ENCODE peak calls at places on chromosomes 16 and 17, in four cellular contexts. T, I, H and F are unnamed samples.

GRCh38 chr17:14150604-14151003 is 81.3 kb downstream of the COX10 start:
- DNase-seq in I (no peak), T (no peak), H (no peak), F (no peak)

GRCh38 chr16:58360041-58360634 is 32.1 kb upstream of the GINS3 start:
- DNase-seq in I (no peak), T (no peak), H (no peak), F (no peak)

GRCh38 chr17:36722121-36722902 is 120.9 kb downstream of the MRM1 start:
- DNase-seq in T (peak; percentile 66), H (no peak), I (no peak), F (peak; percentile 62)

GRCh38 chr17:46940692-46941404 is 17.9 kb downstream of the GOSR2 start:
- DNase-seq in H (peak; percentile 97), T (peak; percentile 85), I (peak; percentile 56), F (peak; percentile 87)

GRCh38 chr17:46010597-46011186 is 11.6 kb downstream of the STH start:
- DNase-seq in T (no peak), I (no peak), H (peak; percentile 72), F (no peak)

GRCh38 chr16:14569213-14569612 is 60.8 kb downstream of the PARN start:
- DNase-seq in H (no peak), T (peak; percentile 92), I (no peak), F (no peak)

GRCh38 chr16:89040861-89041570 is 52.6 kb upstream of the ACSF3 start:
- DNase-seq in I (no peak), T (no peak), H (no peak), F (peak; percentile 6)

GRCh38 chr17:76540381-76541300 is 797 bp downstream of the PRCD start:
- DNase-seq in T (peak; percentile 89), H (peak; percentile 100), I (peak; percentile 92), F (peak; percentile 98)

GRCh38 chr16:17404903-17405691 is 65.7 kb downstream of the XYLT1 start:
- DNase-seq in H (no peak), I (no peak), T (no peak), F (no peak)

GRCh38 chr17:50468120-50469004 is at the start of gene CHAD:
- DNase-seq in I (no peak), H (no peak), T (peak; percentile 19), F (no peak)

GRCh38 chr16:72021043-72021442 is 12.5 kb downstream of the DHODH start:
- DNase-seq in H (no peak), I (peak; percentile 33), T (no peak), F (peak; percentile 21)

GRCh38 chr16:20348365-20349185 is 3.9 kb downstream of the UMOD start:
- DNase-seq in H (no peak), I (peak; percentile 39), T (peak; percentile 13), F (no peak)

GRCh38 chr17:37088459-37088858 is 139.7 kb downstream of the AATF start:
- DNase-seq in H (no peak), I (no peak), T (no peak), F (no peak)

GRCh38 chr16:82096641-82097040 is 61.6 kb downstream of the HSD17B2 start:
- DNase-seq in I (no peak), H (no peak), T (no peak), F (no peak)

GRCh38 chr17:49260011-49260921 is 29.7 kb upstream of the PHOSPHO1 start:
- DNase-seq in I (no peak), H (peak; percentile 85), T (peak; percentile 38), F (peak; percentile 58)

GRCh38 chr17:45170976-45171337 is 9.3 kb downstream of the HEXIM2 start:
- DNase-seq in I (no peak), H (peak; percentile 76), T (peak; percentile 50), F (peak; percentile 43)

GRCh38 chr17:76278952-76279741 is 14.0 kb downstream of the UBALD2 start:
- DNase-seq in I (peak; percentile 73), H (peak; percentile 96), T (peak; percentile 94), F (peak; percentile 91)

GRCh38 chr16:15773964-15774363 is 82.9 kb downstream of the MYH11 start:
- DNase-seq in H (no peak), T (no peak), I (no peak), F (no peak)

GRCh38 chr16:77732241-77732946 is 10.1 kb downstream of the NUDT7 start:
- DNase-seq in I (no peak), T (no peak), H (no peak), F (no peak)

GRCh38 chr16:85385463-85386331 is 227.4 kb upstream of the GSE1 start:
- DNase-seq in T (peak; percentile 7), I (no peak), H (no peak), F (peak; percentile 20)

GRCh38 chr17:142876-143784 is 5.8 kb downstream of the SCGB1C2 start:
- DNase-seq in T (no peak), H (no peak), I (no peak), F (no peak)

GRCh38 chr16:17275076-17275732 is 195.6 kb downstream of the XYLT1 start:
- DNase-seq in T (peak; percentile 96), I (no peak), H (peak; percentile 9), F (no peak)

GRCh38 chr16:9199312-9199711 is 107.9 kb downstream of the HAPSTR1 start:
- DNase-seq in I (no peak), H (no peak), T (no peak), F (no peak)

GRCh38 chr17:15265131-15265530 is at the start of gene PMP22:
- DNase-seq in T (peak; percentile 50), I (no peak), H (no peak), F (no peak)

GRCh38 chr17:2120550-2121335 is 65.8 kb downstream of the HIC1 start:
- DNase-seq in T (no peak), I (no peak), H (no peak), F (no peak)

GRCh38 chr17:72515291-72516065 is 394.7 kb downstream of the SOX9 start:
- DNase-seq in H (no peak), T (peak; percentile 19), I (no peak), F (peak; percentile 63)

GRCh38 chr17:61411944-61412859 is 12.6 kb downstream of the TBX2 start:
- DNase-seq in H (peak; percentile 90), I (no peak), T (peak; percentile 82), F (peak; percentile 90)

GRCh38 chr16:73086108-73086507 is 38.2 kb upstream of the ZFHX3 start:
- DNase-seq in T (no peak), I (no peak), H (no peak), F (no peak)

GRCh38 chr16:27373312-27373711 is 28.7 kb upstream of the IL21R start:
- DNase-seq in I (no peak), H (no peak), T (no peak), F (no peak)

GRCh38 chr16:12002447-12003006 is 26.0 kb downstream of the SNX29 start:
- DNase-seq in I (no peak), T (no peak), H (no peak), F (no peak)

GRCh38 chr16:59048876-59049275 is 314.8 kb upstream of the GOT2 start:
- DNase-seq in H (no peak), T (no peak), I (no peak), F (no peak)

GRCh38 chr16:55403464-55403863 is 75.5 kb upstream of the MMP2 start:
- DNase-seq in H (no peak), I (no peak), T (no peak), F (no peak)

GRCh38 chr17:21286771-21287702 is 2.5 kb downstream of the MAP2K3 start:
- DNase-seq in H (no peak), I (no peak), T (peak; percentile 75), F (no peak)
- H3K4me1 ChIP-seq in H (peaks cover 49% of the 10 kb centered on the region), I (peaks cover 12% of the 10 kb centered on the region), T (peaks cover 39% of the 10 kb centered on the region), F (no peaks in the 10 kb centered on the region)

DNA sequence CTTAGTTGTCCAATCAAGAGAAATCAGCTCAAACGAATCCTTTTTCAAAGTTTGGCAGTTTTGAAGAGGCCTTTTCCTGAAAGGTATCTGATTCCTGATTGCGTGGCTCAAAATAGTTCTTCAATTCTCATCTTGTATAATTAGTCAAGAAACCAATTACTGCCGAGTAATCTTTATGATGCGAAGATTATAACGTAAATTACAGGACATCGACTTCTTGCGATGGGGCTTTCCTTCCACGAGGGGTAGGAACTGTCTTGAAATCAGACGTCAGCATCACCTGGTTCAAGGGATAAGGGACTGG is 644 bp upstream of the ARL2BP start:
- DNase-seq in H (no peak), I (no peak), T (no peak), F (no peak)
- H3K4me3 ChIP-seq in H (peak overlapping the region; percentile 46), I (peak overlapping the region; percentile 46), T (peak overlapping the region; percentile 45), F (peak overlapping the region; percentile 88)

GRCh38 chr17:31536451-31536850 is 145.0 kb downstream of the RAB11FIP4 start:
- DNase-seq in H (no peak), I (no peak), T (no peak), F (no peak)

GRCh38 chr17:31532526-31532925 is 141.1 kb downstream of the RAB11FIP4 start:
- DNase-seq in I (no peak), T (no peak), H (no peak), F (no peak)

GRCh38 chr17:31533546-31534155 is 142.2 kb downstream of the RAB11FIP4 start:
- DNase-seq in H (peak; percentile 79), I (no peak), T (no peak), F (peak; percentile 56)

GRCh38 chr17:31535581-31535981 is 144.1 kb downstream of the RAB11FIP4 start:
- DNase-seq in H (no peak), I (no peak), T (no peak), F (no peak)

GRCh38 chr17:31534223-31534888 is 142.9 kb downstream of the RAB11FIP4 start:
- DNase-seq in T (no peak), H (no peak), I (no peak), F (no peak)
- H3K4me1 ChIP-seq in T (no peaks in the 10 kb centered on the region), H (peaks cover 7% of the 10 kb centered on the region), I (no peaks in the 10 kb centered on the region), F (no peaks in the 10 kb centered on the region)

GRCh38 chr17:69144621-69145255 is 3.0 kb upstream of the ABCA6 start:
- DNase-seq in T (no peak), I (no peak), H (no peak), F (no peak)

GRCh38 chr17:69147460-69147859 is 5.8 kb upstream of the ABCA6 start:
- DNase-seq in I (no peak), T (no peak), H (no peak), F (no peak)

GRCh38 chr17:69154267-69154666 is 12.6 kb upstream of the ABCA6 start:
- DNase-seq in I (no peak), T (no peak), H (no peak), F (no peak)

GRCh38 chr17:69150333-69150732 is 8.6 kb upstream of the ABCA6 start:
- DNase-seq in I (no peak), T (no peak), H (no peak), F (no peak)
- H3K4me3 ChIP-seq in I (no peak overlapping the region), T (no peak overlapping the region), H (no peak overlapping the region), F (no peak overlapping the region)

GRCh38 chr17:17787568-17787967 is 49.2 kb downstream of the SREBF1 start:
- DNase-seq in H (no peak), I (no peak), T (no peak), F (no peak)
- H3K4me1 ChIP-seq in H (peaks cover 57% of the 10 kb centered on the region), I (peaks cover 33% of the 10 kb centered on the region), T (peaks cover 21% of the 10 kb centered on the region), F (peaks cover 55% of the 10 kb centered on the region)

GRCh38 chr17:80769516-80769915 is 222.1 kb upstream of the CHMP6 start:
- DNase-seq in H (no peak), T (no peak), I (no peak), F (no peak)
- H3K4me3 ChIP-seq in H (no peak overlapping the region), T (no peak overlapping the region), I (no peak overlapping the region), F (no peak overlapping the region)

GRCh38 chr17:59798111-59798510 is 90.7 kb downstream of the VMP1 start:
- DNase-seq in T (no peak), H (no peak), I (no peak), F (no peak)
- H3K4me1 ChIP-seq in T (no peaks in the 10 kb centered on the region), H (peaks cover 60% of the 10 kb centered on the region), I (no peaks in the 10 kb centered on the region), F (peaks cover 3% of the 10 kb centered on the region)

DNA sequence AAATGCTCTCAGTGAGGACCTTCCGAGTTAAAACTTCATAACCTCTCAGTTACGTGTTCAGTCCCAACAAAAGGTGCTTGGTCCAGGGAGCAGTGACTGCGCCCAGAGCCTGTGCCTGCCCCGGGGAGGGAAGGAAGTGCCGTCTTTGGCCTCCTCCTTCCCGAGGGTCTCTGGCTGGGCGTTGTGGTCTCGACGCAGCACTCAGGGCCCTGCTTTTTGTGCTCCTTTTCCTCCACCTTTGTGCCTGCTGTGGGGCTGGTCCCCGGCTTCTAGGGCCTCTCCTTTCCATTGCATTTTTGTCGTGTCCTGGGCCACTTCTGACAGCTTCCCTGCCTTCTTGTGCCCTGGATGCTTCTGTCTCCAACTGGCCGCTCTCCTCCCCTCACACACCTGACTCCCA is 29.1 kb downstream of the CRAMP1 start:
- DNase-seq in T (no peak), I (no peak), H (no peak), F (no peak)
- H3K4me3 ChIP-seq in T (no peak overlapping the region), I (no peak overlapping the region), H (no peak overlapping the region), F (no peak overlapping the region)